ENCODE peak calls at places on chromosomes 5 and 9, in eight cellular contexts. L is GM23338, X is SK-N-SH, E is GM12878, J is K562, M is H1, Y is HepG2, T is endothelial cell of umbilical vein. U is an unnamed sample.
A peak's percentile ranks its signal among the peaks of the same experiment; 100 is the strongest.

GRCh38 chr9:109556061-109556460 is 58.0 kb upstream of the PTPN3 start:
- DNase-seq in L (peak; percentile 38), X (no peak), E (no peak), J (no peak), M (no peak), Y (no peak), T (no peak), U (no peak)

GRCh38 chr9:123062306-123063171 is 29.1 kb downstream of the GPR21 start:
- DNase-seq in L (no peak), X (no peak), E (no peak), J (no peak), M (no peak), Y (no peak), T (no peak), U (no peak)

GRCh38 chr9:31103836-31104235 is 1280.6 kb upstream of the ACO1 start:
- DNase-seq in L (no peak), X (no peak), E (no peak), J (no peak), M (no peak), Y (no peak), T (no peak), U (no peak)

GRCh38 chr9:129861447-129861827 is 26.2 kb downstream of the USP20 start:
- DNase-seq in L (no peak), X (no peak), E (no peak), J (no peak), M (no peak), Y (no peak), T (no peak), U (no peak)

GRCh38 chr9:137301086-137301947 is 754 bp downstream of the NRARP start:
- DNase-seq in L (peak; percentile 77), X (peak; percentile 86), E (no peak), J (peak; percentile 70), M (no peak), Y (no peak), T (peak; percentile 63), U (peak; percentile 29)

GRCh38 chr9:91711755-91712591 is 238.1 kb downstream of the ROR2 start:
- DNase-seq in L (no peak), X (no peak), E (peak; percentile 86), J (no peak), M (no peak), Y (no peak), T (no peak), U (no peak)

GRCh38 chr5:69295088-69295754 is 37.4 kb downstream of the CCDC125 start:
- DNase-seq in L (peak; percentile 43), X (peak; percentile 25), E (no peak), J (no peak), M (no peak), Y (no peak), T (peak; percentile 84), U (no peak)

GRCh38 chr5:150458819-150459557 is 9.4 kb upstream of the RPS14 start:
- DNase-seq in L (peak; percentile 79), X (peak; percentile 93), E (no peak), J (peak; percentile 94), M (no peak), Y (peak; percentile 44), T (peak; percentile 33), U (no peak)

GRCh38 chr5:51892680-51893079 is 509.4 kb downstream of the ISL1 start:
- DNase-seq in L (no peak), X (no peak), E (no peak), J (no peak), M (no peak), Y (no peak), T (no peak), U (no peak)

GRCh38 chr5:181187500-181188213 is 17.3 kb downstream of the TRIM7 start:
- DNase-seq in L (peak; percentile 85), X (peak; percentile 78), E (no peak), J (peak; percentile 63), M (no peak), Y (peak; percentile 81), T (peak; percentile 81), U (peak; percentile 86)

GRCh38 chr5:159442210-159442850 is 112.0 kb upstream of the IL12B start:
- DNase-seq in L (peak; percentile 53), X (no peak), E (no peak), J (no peak), M (no peak), Y (no peak), T (no peak), U (no peak)

GRCh38 chr9:5511476-5511875 is 1.1 kb downstream of the PDCD1LG2 start:
- DNase-seq in L (no peak), X (no peak), E (no peak), J (no peak), M (no peak), Y (no peak), T (no peak), U (no peak)

DNA sequence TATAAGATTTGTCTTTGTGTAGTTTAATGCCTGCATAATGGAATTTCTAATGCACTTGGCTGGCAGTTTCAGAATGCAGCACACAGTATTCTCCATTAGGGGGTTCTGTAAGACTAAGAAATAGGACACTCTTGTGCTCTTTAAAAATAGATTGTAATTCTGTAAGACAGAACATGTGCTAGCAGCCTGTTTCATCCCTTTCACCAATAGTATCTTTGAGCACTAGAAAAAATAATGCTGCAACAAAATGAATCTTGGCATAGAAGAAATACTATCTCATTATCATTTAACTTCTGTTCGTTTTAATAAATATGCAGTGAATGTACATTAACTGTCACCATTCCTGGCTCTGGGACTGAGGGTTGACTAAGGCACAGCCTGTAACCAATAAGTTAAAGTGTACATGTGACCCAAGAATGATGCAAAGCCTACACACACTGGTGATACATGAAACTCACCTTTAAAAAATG is 23.8 kb upstream of the ZNF622 start:
- DNase-seq in L (peak; percentile 65), X (peak; percentile 54), E (no peak), J (no peak), M (no peak), Y (peak; percentile 30), T (peak; percentile 41), U (peak; percentile 21)
- H4K20me1 ChIP-seq in L (no peaks in the 10 kb centered on the region), X (no peaks in the 10 kb centered on the region), E (no peaks in the 10 kb centered on the region), J (no peaks in the 10 kb centered on the region), M (no peaks in the 10 kb centered on the region), Y (no peaks in the 10 kb centered on the region), T (no peaks in the 10 kb centered on the region), U (no peaks in the 10 kb centered on the region)

DNA sequence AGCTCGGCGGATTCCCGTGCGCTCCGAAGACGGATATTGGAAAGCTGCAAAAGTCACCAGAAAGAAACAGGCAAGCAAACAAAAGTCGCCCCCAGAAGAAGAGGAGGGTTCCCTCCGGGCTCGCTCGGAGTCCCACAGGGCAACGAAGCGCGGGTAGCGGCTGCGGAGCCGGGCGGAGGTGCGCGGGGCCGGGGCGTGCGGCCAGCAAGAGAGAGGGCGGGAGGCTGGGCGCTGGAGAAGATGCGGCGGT is at the start of gene FBN2:
- DNase-seq in L (no peak), X (peak; percentile 17), E (no peak), J (no peak), M (no peak), Y (no peak), T (no peak), U (no peak)
- TF ChIP-seq POLR2AphosphoS5 in L (no peak), X (no peak), E (no peak), J (no peak), M (no peak), Y (no peak), T (peak; percentile 50), U (no peak)

GRCh38 chr5:133706732-133707430 is 94.5 kb upstream of the FSTL4 start:
- DNase-seq in L (no peak), X (no peak), E (no peak), J (no peak), M (no peak), Y (no peak), T (no peak), U (no peak)
- H4K20me1 ChIP-seq in L (no peaks in the 10 kb centered on the region), X (no peaks in the 10 kb centered on the region), E (no peaks in the 10 kb centered on the region), J (no peaks in the 10 kb centered on the region), M (no peaks in the 10 kb centered on the region), Y (no peaks in the 10 kb centered on the region), T (no peaks in the 10 kb centered on the region), U (no peaks in the 10 kb centered on the region)

GRCh38 chr5:109326864-109327263 is 82.9 kb downstream of the PJA2 start:
- DNase-seq in L (no peak), X (no peak), E (no peak), J (no peak), M (no peak), Y (no peak), T (no peak), U (no peak)
- TF ChIP-seq POLR2AphosphoS5 in L (no peak), X (no peak), E (no peak), J (no peak), M (no peak), Y (no peak), T (no peak), U (no peak)

GRCh38 chr9:125768803-125769202 is 21.6 kb downstream of the PBX3 start:
- DNase-seq in L (no peak), X (no peak), E (no peak), J (no peak), M (no peak), Y (no peak), T (no peak), U (no peak)
- H4K20me1 ChIP-seq in L (no peaks in the 10 kb centered on the region), X (peaks cover 82% of the 10 kb centered on the region), E (no peaks in the 10 kb centered on the region), J (no peaks in the 10 kb centered on the region), M (peaks cover 4% of the 10 kb centered on the region), Y (no peaks in the 10 kb centered on the region), T (no peaks in the 10 kb centered on the region), U (no peaks in the 10 kb centered on the region)

U was measured in HCT116.